ENCODE peak calls at places on chromosomes 1 and 21, in five cellular contexts. One of them, this sample, is unnamed.

GRCh38 chr1:67700220-67700619 is 15.2 kb downstream of the GADD45A start:
- DNase-seq in cardiac fibroblast: no peak
- DNase-seq in heart left ventricle: no peak
- DNase-seq in neural crest cell: no peak
- DNase-seq in natural killer cell: no peak
- DNase-seq in this sample: no peak

GRCh38 chr1:176609556-176610408 is 146.8 kb downstream of the PAPPA2 start:
- DNase-seq in cardiac fibroblast: peak; percentile 13
- DNase-seq in natural killer cell: no peak
- DNase-seq in neural crest cell: no peak
- DNase-seq in heart left ventricle: no peak
- DNase-seq in this sample: no peak

GRCh38 chr1:26915204-26915842 is 1.5 kb upstream of the NR0B2 start:
- DNase-seq in heart left ventricle: peak; percentile 83
- DNase-seq in neural crest cell: no peak
- DNase-seq in natural killer cell: no peak
- DNase-seq in cardiac fibroblast: no peak
- DNase-seq in this sample: no peak

GRCh38 chr1:50271968-50272578 is 151.2 kb downstream of the DMRTA2 start:
- DNase-seq in natural killer cell: no peak
- DNase-seq in heart left ventricle: peak; percentile 49
- DNase-seq in cardiac fibroblast: peak; percentile 5
- DNase-seq in neural crest cell: no peak
- DNase-seq in this sample: no peak

GRCh38 chr1:9269078-9269501 is 23.6 kb upstream of the SPSB1 start:
- DNase-seq in heart left ventricle: no peak
- DNase-seq in cardiac fibroblast: no peak
- DNase-seq in natural killer cell: no peak
- DNase-seq in neural crest cell: no peak
- DNase-seq in this sample: no peak

GRCh38 chr1:64124751-64125445 is 78.5 kb upstream of the UBE2U start:
- DNase-seq in natural killer cell: no peak
- DNase-seq in neural crest cell: no peak
- DNase-seq in cardiac fibroblast: no peak
- DNase-seq in heart left ventricle: no peak
- DNase-seq in this sample: no peak

GRCh38 chr1:87292684-87293493 is 35.8 kb upstream of the LMO4 start:
- DNase-seq in heart left ventricle: peak; percentile 49
- DNase-seq in natural killer cell: peak; percentile 41
- DNase-seq in cardiac fibroblast: peak; percentile 71
- DNase-seq in neural crest cell: peak; percentile 84
- DNase-seq in this sample: no peak

GRCh38 chr1:180130651-180131050 is 24.0 kb upstream of the QSOX1 start:
- DNase-seq in heart left ventricle: no peak
- DNase-seq in neural crest cell: no peak
- DNase-seq in natural killer cell: no peak
- DNase-seq in cardiac fibroblast: no peak
- DNase-seq in this sample: no peak

GRCh38 chr1:121516279-121516967 is 331.6 kb downstream of the SRGAP2C start:
- DNase-seq in natural killer cell: no peak
- DNase-seq in neural crest cell: no peak
- DNase-seq in heart left ventricle: peak; percentile 59
- DNase-seq in cardiac fibroblast: no peak
- DNase-seq in this sample: no peak

GRCh38 chr1:234973426-234974250 is 155.0 kb downstream of the TOMM20 start:
- DNase-seq in natural killer cell: no peak
- DNase-seq in cardiac fibroblast: no peak
- DNase-seq in heart left ventricle: no peak
- DNase-seq in neural crest cell: no peak
- DNase-seq in this sample: no peak

GRCh38 chr1:234598974-234599616 is 10.9 kb downstream of the IRF2BP2 start:
- DNase-seq in cardiac fibroblast: peak; percentile 41
- DNase-seq in neural crest cell: no peak
- DNase-seq in heart left ventricle: peak; percentile 63
- DNase-seq in natural killer cell: no peak
- DNase-seq in this sample: no peak

GRCh38 chr1:198966519-198966918 is 327.7 kb downstream of the PTPRC start:
- DNase-seq in cardiac fibroblast: no peak
- DNase-seq in heart left ventricle: no peak
- DNase-seq in neural crest cell: no peak
- DNase-seq in natural killer cell: no peak
- DNase-seq in this sample: no peak

GRCh38 chr1:168720839-168721238 is 8.2 kb downstream of the DPT start:
- DNase-seq in natural killer cell: no peak
- DNase-seq in neural crest cell: no peak
- DNase-seq in heart left ventricle: no peak
- DNase-seq in cardiac fibroblast: no peak
- DNase-seq in this sample: no peak

GRCh38 chr1:159591981-159592380 is 4.4 kb downstream of the APCS start:
- DNase-seq in neural crest cell: no peak
- DNase-seq in natural killer cell: no peak
- DNase-seq in heart left ventricle: no peak
- DNase-seq in cardiac fibroblast: peak; percentile 71
- DNase-seq in this sample: no peak

GRCh38 chr1:159584536-159584935 is 3.1 kb upstream of the APCS start:
- DNase-seq in cardiac fibroblast: no peak
- DNase-seq in natural killer cell: no peak
- DNase-seq in neural crest cell: no peak
- DNase-seq in heart left ventricle: no peak
- DNase-seq in this sample: no peak

GRCh38 chr1:159587461-159587951 is at the start of gene APCS:
- DNase-seq in neural crest cell: no peak
- DNase-seq in natural killer cell: no peak
- DNase-seq in cardiac fibroblast: no peak
- DNase-seq in heart left ventricle: no peak
- DNase-seq in this sample: no peak
- TF ChIP-seq CTCF in neural crest cell: no peak
- TF ChIP-seq CTCF in natural killer cell: no peak
- TF ChIP-seq CTCF in cardiac fibroblast: no peak
- TF ChIP-seq CTCF in heart left ventricle: no peak
- TF ChIP-seq CTCF in this sample: no peak

GRCh38 chr1:98467122-98467521 is 194.4 kb upstream of the SNX7 start:
- DNase-seq in cardiac fibroblast: no peak
- DNase-seq in neural crest cell: no peak
- DNase-seq in natural killer cell: no peak
- DNase-seq in heart left ventricle: no peak
- DNase-seq in this sample: no peak

GRCh38 chr1:98472878-98473277 is 188.6 kb upstream of the SNX7 start:
- DNase-seq in cardiac fibroblast: no peak
- DNase-seq in natural killer cell: no peak
- DNase-seq in neural crest cell: no peak
- DNase-seq in heart left ventricle: no peak
- DNase-seq in this sample: no peak

GRCh38 chr1:98467584-98467983 is 193.9 kb upstream of the SNX7 start:
- DNase-seq in cardiac fibroblast: no peak
- DNase-seq in heart left ventricle: no peak
- DNase-seq in neural crest cell: no peak
- DNase-seq in natural killer cell: no peak
- DNase-seq in this sample: no peak

GRCh38 chr1:98468111-98468717 is 193.3 kb upstream of the SNX7 start:
- DNase-seq in neural crest cell: no peak
- DNase-seq in heart left ventricle: no peak
- DNase-seq in natural killer cell: no peak
- DNase-seq in cardiac fibroblast: peak; percentile 89
- DNase-seq in this sample: peak; percentile 21
- TF ChIP-seq CTCF in neural crest cell: peak; percentile 94
- TF ChIP-seq CTCF in heart left ventricle: peak; percentile 79
- TF ChIP-seq CTCF in natural killer cell: peak; percentile 99
- TF ChIP-seq CTCF in cardiac fibroblast: peak; percentile 88
- TF ChIP-seq CTCF in this sample: peak; percentile 56

GRCh38 chr1:7561331-7561921 is 209.7 kb upstream of the VAMP3 start:
- DNase-seq in cardiac fibroblast: no peak
- DNase-seq in neural crest cell: peak; percentile 28
- DNase-seq in natural killer cell: no peak
- DNase-seq in heart left ventricle: no peak
- DNase-seq in this sample: no peak
- TF ChIP-seq CTCF in cardiac fibroblast: no peak
- TF ChIP-seq CTCF in neural crest cell: peak; percentile 52
- TF ChIP-seq CTCF in natural killer cell: no peak
- TF ChIP-seq CTCF in heart left ventricle: peak; percentile 16
- TF ChIP-seq CTCF in this sample: peak; percentile 59

DNA sequence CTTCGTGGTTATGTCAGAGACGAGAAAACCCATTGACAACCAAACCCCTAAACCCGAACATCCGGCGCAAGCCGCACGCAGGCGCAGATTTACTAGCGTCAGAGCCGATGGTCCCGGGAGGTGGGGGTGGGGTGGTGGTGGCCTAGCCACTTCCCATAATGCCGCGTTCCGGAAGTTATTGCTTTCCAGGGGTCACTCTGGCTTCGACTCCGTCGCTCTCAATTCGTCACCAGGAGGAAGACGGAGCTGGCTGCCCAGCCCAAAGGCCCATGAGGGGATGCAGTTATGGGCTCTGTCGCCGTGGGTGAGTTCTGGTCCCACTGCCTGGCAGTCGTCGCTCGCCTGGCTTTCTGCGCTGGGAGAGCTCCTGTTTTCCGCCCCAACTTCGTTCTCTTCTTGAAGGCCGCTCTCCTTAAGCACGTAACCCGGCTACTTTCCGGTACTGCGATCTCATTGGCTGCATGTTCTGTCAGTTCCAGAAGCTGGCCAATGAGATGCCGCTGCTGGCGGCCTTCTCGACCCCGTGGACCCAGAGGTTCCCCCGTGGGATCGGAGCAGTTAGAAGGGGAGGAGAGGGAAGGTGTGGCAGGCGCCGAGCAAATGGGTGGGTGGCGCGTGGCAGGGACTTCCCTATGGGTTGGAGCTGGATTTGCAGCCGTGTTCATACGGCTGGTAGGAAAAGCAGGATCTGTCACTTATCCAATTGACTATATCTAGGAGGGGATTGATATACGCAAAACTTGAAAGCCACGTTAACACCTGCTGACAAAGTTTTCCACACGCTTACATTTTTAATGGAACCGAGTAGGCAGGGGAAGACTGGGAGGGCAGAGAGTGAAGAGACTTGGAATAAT is at the start of gene USP16:
- DNase-seq in cardiac fibroblast: peak; percentile 100
- DNase-seq in neural crest cell: peak; percentile 92
- DNase-seq in heart left ventricle: peak; percentile 96
- DNase-seq in natural killer cell: peak; percentile 96
- DNase-seq in this sample: peak; percentile 98
- TF ChIP-seq CTCF in cardiac fibroblast: no peak
- TF ChIP-seq CTCF in neural crest cell: no peak
- TF ChIP-seq CTCF in heart left ventricle: no peak
- TF ChIP-seq CTCF in natural killer cell: no peak
- TF ChIP-seq CTCF in this sample: peak; percentile 18

DNA sequence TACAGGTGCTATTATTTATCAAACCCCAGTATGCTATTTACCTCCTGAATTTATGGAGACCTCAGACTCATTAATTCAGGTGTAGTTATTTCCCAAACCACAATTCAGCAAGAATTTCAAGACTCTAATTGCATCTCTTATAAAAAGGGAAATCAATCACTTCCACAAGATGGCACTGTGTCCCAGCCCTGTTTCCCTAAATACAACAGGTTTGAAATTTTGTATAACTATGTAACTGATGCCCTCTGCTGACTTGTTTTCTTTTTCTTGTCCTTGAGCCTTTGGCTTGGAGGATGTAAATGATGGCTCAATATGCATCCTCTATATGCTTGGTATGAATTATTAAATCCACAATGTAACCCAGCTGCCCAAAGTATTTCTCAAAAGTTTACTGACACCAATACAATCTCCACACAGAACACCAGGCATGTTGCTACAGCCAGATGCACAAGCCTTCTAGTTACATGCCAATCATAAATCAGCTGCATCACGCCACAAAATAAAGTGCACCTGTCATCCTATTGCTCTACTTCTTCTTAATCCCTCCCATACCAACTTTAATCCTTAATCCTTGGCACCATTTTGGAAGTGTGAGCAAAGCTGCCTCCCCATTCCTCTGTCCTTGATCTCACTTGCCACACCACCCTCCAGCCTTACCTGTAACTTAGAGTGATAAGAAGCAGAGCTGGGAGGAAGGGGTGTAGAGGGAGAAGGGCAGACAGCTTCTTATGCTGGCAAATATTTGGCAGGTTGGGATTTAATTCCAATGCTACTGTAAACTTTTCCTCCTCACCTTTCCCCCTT is 9.0 kb downstream of the C1orf105 start:
- DNase-seq in cardiac fibroblast: peak; percentile 85
- DNase-seq in natural killer cell: no peak
- DNase-seq in heart left ventricle: no peak
- DNase-seq in neural crest cell: no peak
- DNase-seq in this sample: no peak
- TF ChIP-seq CTCF in cardiac fibroblast: peak; percentile 77
- TF ChIP-seq CTCF in natural killer cell: peak; percentile 58
- TF ChIP-seq CTCF in heart left ventricle: peak; percentile 67
- TF ChIP-seq CTCF in neural crest cell: peak; percentile 76
- TF ChIP-seq CTCF in this sample: peak; percentile 59